ENCODE peak calls at places on chromosome 11, in seven cellular contexts. H, B, Z, R, Q, D and A are unnamed samples. For H3K36me3, H3K9me2 and H4K20me1, the result is how much of the 10 kb centered on the place peaks cover.

GRCh38 chr11:8283510-8284272 is 20.0 kb upstream of the LMO1 start:
- DNase-seq in H (peak), B (no peak), Z (no peak), R (peak), Q (peak), D (no peak), A (no peak)

GRCh38 chr11:118789501-118790356 is 1.2 kb downstream of the DDX6 start:
- DNase-seq in H (peak), B (no peak), Z (peak), R (peak), Q (peak), D (peak), A (peak)

GRCh38 chr11:17683378-17684161 is 35.8 kb upstream of the MYOD1 start:
- DNase-seq in H (no peak), B (peak), Z (no peak), R (peak), Q (no peak), D (no peak), A (peak)

GRCh38 chr11:68684385-68685356 is at the start of gene GAL:
- DNase-seq in H (peak), B (no peak), Z (no peak), R (peak), Q (peak), D (no peak), A (peak)

GRCh38 chr11:119699227-119699626 is 29.8 kb downstream of the NECTIN1 start:
- DNase-seq in H (no peak), B (no peak), Z (no peak), R (peak), Q (peak), D (no peak), A (no peak)

GRCh38 chr11:103220133-103220532 is 110.9 kb downstream of the DYNC2H1 start:
- DNase-seq in H (no peak), B (no peak), Z (no peak), R (no peak), Q (no peak), D (no peak), A (no peak)

GRCh38 chr11:19018901-19019300 is 41.6 kb downstream of the MRGPRX2 start:
- DNase-seq in H (peak), B (no peak), Z (no peak), R (no peak), Q (peak), D (peak), A (peak)

GRCh38 chr11:45252877-45253276 is 33.3 kb downstream of the SYT13 start:
- DNase-seq in H (no peak), B (no peak), Z (no peak), R (peak), Q (no peak), D (no peak), A (no peak)

GRCh38 chr11:7910389-7910788 is 20.7 kb downstream of the OR10A6 start:
- DNase-seq in H (peak), B (no peak), Z (no peak), R (no peak), Q (no peak), D (no peak), A (peak)

GRCh38 chr11:123231777-123232176 is 36.7 kb upstream of the CLMP start:
- DNase-seq in H (no peak), B (no peak), Z (no peak), R (peak), Q (no peak), D (no peak), A (no peak)

GRCh38 chr11:33893711-33894401 is 2.0 kb upstream of the LMO2 start:
- DNase-seq in H (no peak), B (no peak), Z (peak), R (no peak), Q (no peak), D (peak), A (no peak)

GRCh38 chr11:126474888-126475626 is 119.6 kb downstream of the ST3GAL4 start:
- DNase-seq in H (no peak), B (no peak), Z (no peak), R (no peak), Q (no peak), D (no peak), A (no peak)

GRCh38 chr11:118923721-118924587 is 1.8 kb downstream of the BCL9L start:
- DNase-seq in H (no peak), B (no peak), Z (no peak), R (peak), Q (peak), D (no peak), A (peak)

GRCh38 chr11:117842131-117842941 is 17.8 kb upstream of the FXYD2 start:
- DNase-seq in H (no peak), B (no peak), Z (no peak), R (no peak), Q (no peak), D (no peak), A (no peak)

GRCh38 chr11:100574894-100575769 is 112.0 kb upstream of the ARHGAP42 start:
- DNase-seq in H (peak), B (peak), Z (no peak), R (peak), Q (no peak), D (peak), A (peak)

GRCh38 chr11:135008412-135008811 is 596.4 kb upstream of the B3GAT1 start:
- DNase-seq in H (no peak), B (no peak), Z (no peak), R (no peak), Q (no peak), D (no peak), A (no peak)

GRCh38 chr11:130727715-130728114 is 188.6 kb downstream of the SNX19 start:
- DNase-seq in H (no peak), B (no peak), Z (no peak), R (peak), Q (no peak), D (no peak), A (no peak)

GRCh38 chr11:118343248-118343647 is 743 bp upstream of the CD3D start:
- DNase-seq in H (no peak), B (no peak), Z (no peak), R (no peak), Q (no peak), D (no peak), A (no peak)

GRCh38 chr11:118437736-118438125 is 1.4 kb downstream of the KMT2A start:
- DNase-seq in H (peak), B (no peak), Z (peak), R (peak), Q (peak), D (no peak), A (peak)

GRCh38 chr11:75311858-75312288 is 39.6 kb downstream of the ARRB1 start:
- DNase-seq in H (no peak), B (no peak), Z (no peak), R (peak), Q (peak), D (no peak), A (no peak)

GRCh38 chr11:131811380-131811779 is 441.0 kb downstream of the NTM start:
- DNase-seq in H (no peak), B (no peak), Z (no peak), R (no peak), Q (no peak), D (no peak), A (peak)

GRCh38 chr11:87879118-87879517 is 296.1 kb downstream of the RAB38 start:
- DNase-seq in H (no peak), B (no peak), Z (no peak), R (peak), Q (peak), D (no peak), A (peak)

GRCh38 chr11:75388386-75389275 is 10.7 kb upstream of the RPS3 start:
- DNase-seq in H (peak), B (peak), Z (peak), R (peak), Q (peak), D (peak), A (peak)

GRCh38 chr11:115226556-115226955 is 277.7 kb downstream of the CADM1 start:
- DNase-seq in H (peak), B (no peak), Z (no peak), R (peak), Q (peak), D (no peak), A (no peak)

GRCh38 chr11:13972958-13973357 is 10.4 kb downstream of the SPON1 start:
- DNase-seq in H (no peak), B (no peak), Z (no peak), R (no peak), Q (no peak), D (no peak), A (no peak)

GRCh38 chr11:92266821-92267220 is 42.2 kb downstream of the FAT3 start:
- DNase-seq in H (no peak), B (no peak), Z (no peak), R (no peak), Q (peak), D (no peak), A (no peak)

GRCh38 chr11:128509990-128510389 is 77.4 kb downstream of the ETS1 start:
- DNase-seq in H (no peak), B (no peak), Z (no peak), R (peak), Q (no peak), D (no peak), A (peak)

GRCh38 chr11:110565344-110565684 is 135.6 kb downstream of the FDX1 start:
- DNase-seq in H (peak), B (peak), Z (no peak), R (peak), Q (peak), D (no peak), A (no peak)

GRCh38 chr11:33478111-33478573 is 221.0 kb downstream of the HIPK3 start:
- DNase-seq in H (peak), B (no peak), Z (peak), R (no peak), Q (peak), D (peak), A (no peak)

GRCh38 chr11:61713464-61713863 is 33.3 kb downstream of the DAGLA start:
- DNase-seq in H (no peak), B (no peak), Z (no peak), R (no peak), Q (no peak), D (no peak), A (no peak)

GRCh38 chr11:10109836-10110235 is 184.2 kb downstream of the SBF2 start:
- DNase-seq in H (no peak), B (no peak), Z (no peak), R (peak), Q (no peak), D (no peak), A (no peak)

GRCh38 chr11:78234006-78234405 is 45.3 kb downstream of the USP35 start:
- DNase-seq in H (peak), B (no peak), Z (no peak), R (no peak), Q (no peak), D (no peak), A (no peak)

GRCh38 chr11:2530855-2531200 is 86.0 kb downstream of the KCNQ1 start:
- DNase-seq in H (no peak), B (no peak), Z (no peak), R (no peak), Q (no peak), D (no peak), A (no peak)

GRCh38 chr11:69153661-69154060 is 2.1 kb upstream of the SMIM38 start:
- DNase-seq in H (no peak), B (no peak), Z (no peak), R (peak), Q (no peak), D (no peak), A (no peak)

GRCh38 chr11:114132944-114133394 is 73.5 kb downstream of the ZBTB16 start:
- DNase-seq in H (no peak), B (no peak), Z (no peak), R (peak), Q (no peak), D (no peak), A (peak)

GRCh38 chr11:113493205-113493604 is 18.0 kb upstream of the DRD2 start:
- DNase-seq in H (no peak), B (no peak), Z (no peak), R (no peak), Q (no peak), D (no peak), A (no peak)

GRCh38 chr11:45150943-45151342 is 4.5 kb downstream of the PRDM11 start:
- DNase-seq in H (no peak), B (no peak), Z (no peak), R (no peak), Q (no peak), D (no peak), A (no peak)

GRCh38 chr11:62147545-62147944 is 23.7 kb downstream of the INCENP start:
- DNase-seq in H (no peak), B (no peak), Z (no peak), R (no peak), Q (no peak), D (no peak), A (no peak)

DNA sequence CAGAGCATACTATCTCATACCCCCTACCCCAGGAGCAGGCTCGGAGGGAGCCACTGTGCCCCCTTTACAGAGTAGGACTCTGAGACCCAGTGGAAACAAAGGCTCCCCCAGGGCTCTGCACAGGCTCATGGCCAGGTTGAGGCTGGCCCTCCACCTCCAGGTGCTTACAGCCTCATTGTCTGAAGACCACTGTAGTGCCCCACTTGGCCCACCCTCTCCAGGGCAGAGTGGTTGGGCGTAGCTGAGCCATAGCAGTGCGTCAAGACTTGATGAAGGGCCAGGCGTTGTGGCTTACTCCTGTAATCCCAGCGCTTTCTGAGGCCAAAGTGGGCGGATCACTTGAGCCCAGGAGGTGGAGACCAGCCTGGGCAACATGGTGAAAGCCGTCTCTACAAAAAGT is 1.7 kb downstream of the ANKRD13D start:
- DNase-seq in H (no peak), B (no peak), Z (no peak), R (peak), Q (no peak), D (no peak), A (no peak)
- H3K36me3 ChIP-seq in H (under half), B (under half), Z (half or more), R (under half), Q (under half), D (under half), A (under half)

DNA sequence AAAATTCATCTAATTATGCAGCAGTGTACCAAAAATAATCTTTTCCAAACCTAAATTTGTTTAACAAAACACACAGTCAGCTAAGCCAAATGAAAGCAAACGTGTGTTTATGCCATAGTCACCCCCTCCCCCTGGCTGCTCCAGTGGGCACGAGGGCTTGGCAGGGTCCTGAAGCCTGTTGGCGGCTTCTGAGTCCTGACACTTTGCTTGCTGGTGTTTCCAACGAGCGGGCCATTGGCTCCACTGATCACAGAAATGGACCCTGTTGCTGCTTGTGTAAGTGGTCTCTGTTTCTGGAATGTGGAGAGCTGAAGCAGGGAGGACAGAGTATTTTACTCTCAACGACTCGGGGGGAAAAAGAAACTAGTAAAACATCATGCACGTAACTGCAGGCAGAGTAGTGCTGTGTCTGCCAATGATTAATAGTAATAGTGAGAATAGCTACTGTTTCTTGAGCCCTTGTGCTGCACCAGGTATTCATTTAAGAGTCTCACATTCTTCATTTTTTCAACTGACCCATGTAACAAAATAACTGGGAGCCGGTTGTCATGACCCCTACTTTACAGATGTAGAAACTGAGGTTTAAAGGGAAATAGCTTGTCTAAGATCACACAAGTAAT is 526.6 kb downstream of the INSC start:
- DNase-seq in H (no peak), B (no peak), Z (no peak), R (no peak), Q (no peak), D (no peak), A (no peak)
- H3K9me2 ChIP-seq in H (under half), B (under half), Z (under half), R (under half), Q (under half), D (under half), A (under half)

GRCh38 chr11:64764753-64765152 is 5.0 kb upstream of the PYGM start:
- DNase-seq in H (no peak), B (no peak), Z (no peak), R (no peak), Q (no peak), D (no peak), A (no peak)

GRCh38 chr11:64766881-64767280 is 7.1 kb upstream of the PYGM start:
- DNase-seq in H (no peak), B (no peak), Z (no peak), R (no peak), Q (no peak), D (no peak), A (no peak)

GRCh38 chr11:64765291-64765803 is 5.6 kb upstream of the PYGM start:
- DNase-seq in H (peak), B (no peak), Z (no peak), R (no peak), Q (no peak), D (no peak), A (no peak)

GRCh38 chr11:64767344-64768299 is 7.8 kb upstream of the PYGM start:
- DNase-seq in H (peak), B (peak), Z (peak), R (peak), Q (peak), D (no peak), A (peak)

DNA sequence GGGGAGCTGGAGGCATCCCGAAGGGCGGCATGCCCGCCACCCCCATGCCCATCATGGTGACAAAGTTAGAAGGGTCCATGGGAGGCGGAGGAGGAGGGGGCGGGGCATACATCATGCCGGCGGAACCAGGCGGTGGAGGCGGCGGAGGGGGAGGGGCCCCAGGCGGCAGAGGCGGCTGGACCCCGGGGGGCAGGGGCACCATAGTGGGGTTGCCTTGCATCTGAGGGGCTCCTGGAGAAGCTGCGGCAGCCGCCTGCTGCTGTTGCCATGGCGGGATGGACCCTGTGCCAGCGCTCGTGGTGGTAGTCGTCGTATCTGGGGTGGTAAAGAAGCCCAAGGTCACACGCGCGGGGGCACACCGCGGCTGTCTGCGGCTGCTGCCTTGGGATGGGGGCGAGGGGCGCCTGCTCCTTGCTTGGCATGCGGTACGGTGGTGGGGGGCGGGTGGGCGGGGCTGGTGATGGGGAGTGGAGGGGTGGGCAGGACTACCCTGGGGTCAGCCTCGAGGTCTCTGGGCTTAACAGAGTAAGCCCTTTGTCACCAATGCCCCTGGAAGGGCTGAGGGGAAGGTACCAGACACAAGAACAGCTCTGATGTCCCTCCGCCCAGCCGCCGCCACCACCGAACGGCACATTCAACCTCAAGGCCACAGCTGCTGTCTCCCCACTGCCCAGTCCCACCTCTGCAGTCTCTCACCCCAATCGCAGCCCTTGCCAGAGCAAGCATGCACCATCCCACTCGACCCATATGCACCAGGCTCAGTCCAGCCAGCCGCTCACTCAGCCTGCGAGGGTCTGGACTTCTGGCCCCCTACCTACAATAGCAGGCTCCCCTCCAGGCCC is 6.3 kb upstream of the PYGM start:
- DNase-seq in H (peak), B (no peak), Z (no peak), R (no peak), Q (no peak), D (no peak), A (no peak)
- H4K20me1 ChIP-seq in H (half or more), B (under half), Z (under half), R (under half), Q (half or more), D (under half), A (half or more)

GRCh38 chr11:72040497-72041363 is 39.6 kb downstream of the NUMA1 start:
- DNase-seq in H (peak), B (peak), Z (peak), R (peak), Q (peak), D (peak), A (peak)
- H3K36me3 ChIP-seq in H (under half), B (under half), Z (under half), R (under half), Q (under half), D (under half), A (under half)